ENCODE peak calls at places on chromosomes 13 and 19, in seven cellular contexts. One of them, this sample, is unnamed.

GRCh38 chr13:37173214-37173613 is 67.8 kb upstream of the CSNK1A1L start:
- DNase-seq in neural progenitor cell: no peak
- DNase-seq in IMR-90: peak
- DNase-seq in tibial nerve: no peak
- DNase-seq in CD8-positive, alpha-beta T cell: no peak
- DNase-seq in AG09309: peak
- DNase-seq in BE2C: no peak
- DNase-seq in this sample: no peak

GRCh38 chr13:49627831-49628652 is at the start of gene ARL11:
- DNase-seq in neural progenitor cell: peak
- DNase-seq in IMR-90: no peak
- DNase-seq in tibial nerve: peak
- DNase-seq in CD8-positive, alpha-beta T cell: peak
- DNase-seq in AG09309: no peak
- DNase-seq in BE2C: peak
- DNase-seq in this sample: peak

GRCh38 chr13:79282976-79283375 is 123.1 kb downstream of the RBM26 start:
- DNase-seq in neural progenitor cell: no peak
- DNase-seq in IMR-90: no peak
- DNase-seq in tibial nerve: no peak
- DNase-seq in CD8-positive, alpha-beta T cell: no peak
- DNase-seq in AG09309: no peak
- DNase-seq in BE2C: no peak
- DNase-seq in this sample: no peak

GRCh38 chr13:51479199-51479523 is 26.3 kb upstream of the INTS6 start:
- DNase-seq in neural progenitor cell: no peak
- DNase-seq in IMR-90: peak
- DNase-seq in tibial nerve: no peak
- DNase-seq in CD8-positive, alpha-beta T cell: no peak
- DNase-seq in AG09309: no peak
- DNase-seq in BE2C: no peak
- DNase-seq in this sample: no peak

GRCh38 chr13:110485604-110486003 is 75.9 kb downstream of the RAB20 start:
- DNase-seq in neural progenitor cell: peak
- DNase-seq in IMR-90: no peak
- DNase-seq in tibial nerve: no peak
- DNase-seq in CD8-positive, alpha-beta T cell: no peak
- DNase-seq in AG09309: no peak
- DNase-seq in BE2C: no peak
- DNase-seq in this sample: no peak

GRCh38 chr19:37172368-37173366 is at the start of gene ZNF585A:
- DNase-seq in neural progenitor cell: peak
- DNase-seq in IMR-90: peak
- DNase-seq in tibial nerve: peak
- DNase-seq in CD8-positive, alpha-beta T cell: peak
- DNase-seq in AG09309: peak
- DNase-seq in BE2C: peak
- DNase-seq in this sample: peak

GRCh38 chr13:43153436-43154082 is 130.2 kb downstream of the DNAJC15 start:
- DNase-seq in neural progenitor cell: no peak
- DNase-seq in IMR-90: peak
- DNase-seq in tibial nerve: no peak
- DNase-seq in CD8-positive, alpha-beta T cell: no peak
- DNase-seq in AG09309: peak
- DNase-seq in BE2C: no peak
- DNase-seq in this sample: no peak

GRCh38 chr13:68234278-68234677 is 1004.1 kb upstream of the PCDH9 start:
- DNase-seq in neural progenitor cell: peak
- DNase-seq in IMR-90: no peak
- DNase-seq in tibial nerve: no peak
- DNase-seq in CD8-positive, alpha-beta T cell: no peak
- DNase-seq in AG09309: no peak
- DNase-seq in BE2C: peak
- DNase-seq in this sample: no peak

GRCh38 chr13:95155093-95155492 is 146.2 kb downstream of the ABCC4 start:
- DNase-seq in neural progenitor cell: no peak
- DNase-seq in IMR-90: no peak
- DNase-seq in tibial nerve: no peak
- DNase-seq in CD8-positive, alpha-beta T cell: no peak
- DNase-seq in AG09309: no peak
- DNase-seq in BE2C: no peak
- DNase-seq in this sample: no peak

DNA sequence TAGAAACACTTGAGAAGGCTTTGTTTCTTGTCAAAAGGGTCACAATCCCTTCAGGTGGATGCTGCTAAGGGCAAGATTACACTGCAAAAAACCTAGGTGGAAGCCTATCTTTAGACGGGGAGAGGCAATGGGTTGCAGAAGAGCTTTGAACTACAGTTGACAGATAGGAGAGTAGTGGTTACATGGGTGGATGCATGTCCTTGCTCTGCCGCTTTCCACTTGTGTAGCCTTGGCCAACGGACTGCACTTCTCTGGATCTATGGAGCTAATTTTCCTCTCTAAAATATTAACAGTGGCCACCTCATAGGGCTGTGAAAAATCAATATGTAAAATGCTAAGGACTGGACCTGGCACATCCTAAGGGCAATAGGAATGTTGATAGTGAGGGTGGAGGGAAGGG is 985 bp downstream of the BCKDHA start:
- DNase-seq in neural progenitor cell: no peak
- DNase-seq in IMR-90: no peak
- DNase-seq in tibial nerve: no peak
- DNase-seq in CD8-positive, alpha-beta T cell: no peak
- DNase-seq in AG09309: no peak
- DNase-seq in BE2C: no peak
- DNase-seq in this sample: no peak
- TF ChIP-seq CTCF in neural progenitor cell: no peak
- TF ChIP-seq CTCF in IMR-90: no peak
- TF ChIP-seq CTCF in tibial nerve: no peak
- TF ChIP-seq CTCF in CD8-positive, alpha-beta T cell: no peak
- TF ChIP-seq CTCF in AG09309: no peak
- TF ChIP-seq CTCF in BE2C: no peak
- TF ChIP-seq CTCF in this sample: no peak

DNA sequence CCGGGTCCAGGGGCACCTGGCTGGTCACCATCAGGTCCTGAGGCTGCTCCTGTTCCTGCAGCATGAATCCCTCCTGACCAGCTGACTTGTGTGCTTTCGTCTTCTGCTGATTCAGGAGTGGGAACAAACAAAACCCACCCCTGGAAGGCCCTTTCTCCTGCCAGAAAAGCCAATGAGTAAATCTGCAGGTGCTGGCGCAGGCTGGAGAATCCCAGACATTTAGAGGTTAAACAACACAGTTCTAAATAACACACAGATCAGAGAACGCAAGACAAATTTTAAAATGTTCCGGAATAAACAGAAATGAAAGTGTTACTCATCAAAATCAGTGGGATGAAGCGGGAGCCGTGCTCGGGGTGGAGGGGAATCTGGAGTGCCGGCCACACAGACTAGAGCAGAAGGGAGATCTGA is 60.6 kb upstream of the C13orf46 start:
- DNase-seq in neural progenitor cell: no peak
- DNase-seq in IMR-90: peak
- DNase-seq in tibial nerve: no peak
- DNase-seq in CD8-positive, alpha-beta T cell: no peak
- DNase-seq in AG09309: no peak
- DNase-seq in BE2C: no peak
- DNase-seq in this sample: no peak
- H3K4me3 ChIP-seq in neural progenitor cell: no peak
- H3K4me3 ChIP-seq in IMR-90: peak
- H3K4me3 ChIP-seq in tibial nerve: no peak
- H3K4me3 ChIP-seq in CD8-positive, alpha-beta T cell: no peak
- H3K4me3 ChIP-seq in AG09309: peak
- H3K4me3 ChIP-seq in BE2C: no peak
- H3K4me3 ChIP-seq in this sample: no peak

GRCh38 chr13:92530364-92530763 is 696.2 kb upstream of the GPC6 start:
- DNase-seq in neural progenitor cell: peak
- DNase-seq in IMR-90: peak
- DNase-seq in tibial nerve: no peak
- DNase-seq in CD8-positive, alpha-beta T cell: no peak
- DNase-seq in AG09309: no peak
- DNase-seq in BE2C: no peak
- DNase-seq in this sample: no peak
- TF ChIP-seq CTCF in neural progenitor cell: peak
- TF ChIP-seq CTCF in IMR-90: no peak
- TF ChIP-seq CTCF in tibial nerve: no peak
- TF ChIP-seq CTCF in CD8-positive, alpha-beta T cell: no peak
- TF ChIP-seq CTCF in AG09309: no peak
- TF ChIP-seq CTCF in BE2C: no peak
- TF ChIP-seq CTCF in this sample: no peak

DNA sequence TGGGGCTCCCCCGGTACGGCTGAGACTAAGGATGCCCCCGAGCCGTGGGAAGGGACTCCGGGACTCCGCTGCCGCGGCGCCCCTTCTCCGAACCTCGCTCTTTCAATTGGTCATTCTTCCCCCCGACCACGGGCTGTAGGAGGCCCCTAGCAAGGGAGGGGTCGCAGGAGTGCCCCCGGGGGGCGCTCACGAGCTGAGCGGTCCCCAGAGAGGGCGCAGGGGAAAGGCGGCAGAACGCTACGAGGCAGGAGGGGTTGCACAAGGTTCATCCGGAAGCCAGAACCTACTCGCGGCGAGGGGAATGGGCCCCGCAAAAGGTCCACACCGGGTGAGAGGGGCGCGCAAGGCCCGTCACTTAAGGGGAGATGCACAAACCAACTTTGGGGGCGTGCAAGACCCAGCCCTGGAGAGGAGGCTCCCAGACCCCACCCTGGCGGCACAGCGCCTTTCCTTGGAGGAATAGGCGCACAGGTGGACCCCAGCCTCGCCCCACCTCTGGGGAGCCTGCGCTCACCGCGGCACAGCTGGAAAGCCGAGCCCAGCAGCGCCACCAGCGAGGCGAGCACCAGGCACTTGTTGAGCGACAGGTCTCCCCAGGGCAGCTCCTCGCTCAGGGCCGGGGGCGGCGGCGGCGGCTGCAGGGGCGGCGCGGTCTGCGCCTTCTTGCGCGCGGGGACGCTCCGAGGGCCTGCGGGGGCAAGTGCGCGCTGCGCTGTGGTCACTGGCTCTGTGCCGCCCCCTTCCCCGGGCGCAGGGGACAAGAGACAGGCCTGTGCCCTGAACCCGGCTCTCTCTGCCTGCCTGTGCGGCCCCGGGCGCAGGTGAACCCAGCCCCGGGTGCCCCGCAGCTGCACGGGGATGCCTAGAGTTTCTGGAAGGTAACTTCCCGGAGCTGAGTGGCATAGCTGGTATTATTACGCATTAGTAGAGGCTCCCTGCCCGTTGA is 2.8 kb downstream of the JSRP1 start:
- DNase-seq in neural progenitor cell: peak
- DNase-seq in IMR-90: no peak
- DNase-seq in tibial nerve: no peak
- DNase-seq in CD8-positive, alpha-beta T cell: peak
- DNase-seq in AG09309: no peak
- DNase-seq in BE2C: peak
- DNase-seq in this sample: no peak
- H3K4me3 ChIP-seq in neural progenitor cell: peak
- H3K4me3 ChIP-seq in IMR-90: no peak
- H3K4me3 ChIP-seq in tibial nerve: no peak
- H3K4me3 ChIP-seq in CD8-positive, alpha-beta T cell: peak
- H3K4me3 ChIP-seq in AG09309: no peak
- H3K4me3 ChIP-seq in BE2C: no peak
- H3K4me3 ChIP-seq in this sample: no peak